ENCODE peak calls at places on chromosome 1, in four cellular contexts. W is COR-L47, N is AG04450, L is renal cortical epithelial cell. I is an unnamed sample.

GRCh38 chr1:15279576-15280230 is 32.7 kb downstream of the FHAD1 start:
- DNase-seq in L (peak), W (no peak), N (no peak), I (peak)

GRCh38 chr1:150895618-150896017 is 8.7 kb downstream of the CTXND2 start:
- DNase-seq in N (no peak), W (no peak), L (peak), I (peak)

GRCh38 chr1:108080448-108080847 is 115.5 kb upstream of the VAV3 start:
- DNase-seq in L (no peak), W (no peak), N (no peak), I (no peak)

GRCh38 chr1:199932462-199932861 is 95.0 kb upstream of the NR5A2 start:
- DNase-seq in L (no peak), N (no peak), W (no peak), I (no peak)

GRCh38 chr1:44072204-44072603 is 40.9 kb upstream of the SLC6A9 start:
- DNase-seq in W (no peak), N (peak), L (peak), I (peak)

GRCh38 chr1:111856411-111857135 is 100.9 kb downstream of the DDX20 start:
- DNase-seq in W (peak), N (no peak), L (no peak), I (no peak)

GRCh38 chr1:240256836-240257503 is 165.3 kb downstream of the FMN2 start:
- DNase-seq in L (no peak), N (no peak), W (no peak), I (no peak)

GRCh38 chr1:41633764-41634163 is 149.3 kb upstream of the EDN2 start:
- DNase-seq in N (no peak), W (no peak), L (no peak), I (no peak)

GRCh38 chr1:15326691-15327530 is 79.9 kb downstream of the FHAD1 start:
- DNase-seq in W (peak), L (peak), N (no peak), I (peak)

GRCh38 chr1:246497331-246497915 is 9.7 kb downstream of the SMYD3 start:
- DNase-seq in N (peak), W (peak), L (peak), I (peak)